ENCODE peak calls at places on chromosomes 11 and 22, in eight cellular contexts. One of them, this sample, is unnamed.

GRCh38 chr22:48091656-48092223 is 1329.3 kb downstream of the TBC1D22A start:
- DNase-seq in lung: no peak
- DNase-seq in heart left ventricle: no peak
- DNase-seq in mesenchymal stem cell: no peak
- DNase-seq in GM23248: no peak
- DNase-seq in iPS DF 6.9: no peak
- DNase-seq in aorta: no peak
- DNase-seq in testis: no peak
- DNase-seq in this sample: no peak

GRCh38 chr11:64967376-64967775 is 4.5 kb downstream of the MAJIN start:
- DNase-seq in lung: no peak
- DNase-seq in heart left ventricle: no peak
- DNase-seq in mesenchymal stem cell: no peak
- DNase-seq in GM23248: no peak
- DNase-seq in iPS DF 6.9: no peak
- DNase-seq in aorta: no peak
- DNase-seq in testis: no peak
- DNase-seq in this sample: no peak

GRCh38 chr11:71255323-71255722 is 2.9 kb upstream of the SHANK2 start:
- DNase-seq in lung: peak; percentile 71
- DNase-seq in heart left ventricle: no peak
- DNase-seq in mesenchymal stem cell: no peak
- DNase-seq in GM23248: no peak
- DNase-seq in iPS DF 6.9: no peak
- DNase-seq in aorta: no peak
- DNase-seq in testis: no peak
- DNase-seq in this sample: no peak

GRCh38 chr11:23311986-23312940 is 452.0 kb upstream of the CCDC179 start:
- DNase-seq in lung: no peak
- DNase-seq in heart left ventricle: no peak
- DNase-seq in mesenchymal stem cell: peak; percentile 79
- DNase-seq in GM23248: peak; percentile 38
- DNase-seq in iPS DF 6.9: peak; percentile 1
- DNase-seq in aorta: no peak
- DNase-seq in testis: no peak
- DNase-seq in this sample: no peak

GRCh38 chr11:62048101-62048500 is 75.7 kb upstream of the INCENP start:
- DNase-seq in lung: no peak
- DNase-seq in heart left ventricle: no peak
- DNase-seq in mesenchymal stem cell: no peak
- DNase-seq in GM23248: peak; percentile 34
- DNase-seq in iPS DF 6.9: no peak
- DNase-seq in aorta: no peak
- DNase-seq in testis: no peak
- DNase-seq in this sample: no peak

GRCh38 chr11:7892059-7892699 is 38.9 kb downstream of the OR10A6 start:
- DNase-seq in lung: no peak
- DNase-seq in heart left ventricle: no peak
- DNase-seq in mesenchymal stem cell: peak; percentile 25
- DNase-seq in GM23248: peak; percentile 85
- DNase-seq in iPS DF 6.9: no peak
- DNase-seq in aorta: no peak
- DNase-seq in testis: no peak
- DNase-seq in this sample: no peak

GRCh38 chr11:79503028-79503427 is 62.2 kb upstream of the TENM4 start:
- DNase-seq in lung: no peak
- DNase-seq in heart left ventricle: peak; percentile 68
- DNase-seq in mesenchymal stem cell: no peak
- DNase-seq in GM23248: peak; percentile 16
- DNase-seq in iPS DF 6.9: no peak
- DNase-seq in aorta: peak; percentile 66
- DNase-seq in testis: peak; percentile 54
- DNase-seq in this sample: no peak

GRCh38 chr11:47177229-47177845 is 658 bp upstream of the ARFGAP2 start:
- DNase-seq in lung: peak; percentile 78
- DNase-seq in heart left ventricle: peak; percentile 71
- DNase-seq in mesenchymal stem cell: peak; percentile 88
- DNase-seq in GM23248: peak; percentile 92
- DNase-seq in iPS DF 6.9: no peak
- DNase-seq in aorta: peak; percentile 74
- DNase-seq in testis: peak; percentile 85
- DNase-seq in this sample: peak; percentile 83

GRCh38 chr11:111737180-111737876 is 28.9 kb downstream of the PPP2R1B start:
- DNase-seq in lung: no peak
- DNase-seq in heart left ventricle: no peak
- DNase-seq in mesenchymal stem cell: no peak
- DNase-seq in GM23248: no peak
- DNase-seq in iPS DF 6.9: no peak
- DNase-seq in aorta: no peak
- DNase-seq in testis: no peak
- DNase-seq in this sample: no peak

GRCh38 chr11:7170431-7170830 is 81.3 kb upstream of the SYT9 start:
- DNase-seq in lung: no peak
- DNase-seq in heart left ventricle: no peak
- DNase-seq in mesenchymal stem cell: no peak
- DNase-seq in GM23248: no peak
- DNase-seq in iPS DF 6.9: no peak
- DNase-seq in aorta: no peak
- DNase-seq in testis: no peak
- DNase-seq in this sample: no peak

GRCh38 chr11:72609045-72609444 is 65.2 kb downstream of the PDE2A start:
- DNase-seq in lung: no peak
- DNase-seq in heart left ventricle: no peak
- DNase-seq in mesenchymal stem cell: peak; percentile 32
- DNase-seq in GM23248: peak; percentile 64
- DNase-seq in iPS DF 6.9: no peak
- DNase-seq in aorta: no peak
- DNase-seq in testis: no peak
- DNase-seq in this sample: no peak

DNA sequence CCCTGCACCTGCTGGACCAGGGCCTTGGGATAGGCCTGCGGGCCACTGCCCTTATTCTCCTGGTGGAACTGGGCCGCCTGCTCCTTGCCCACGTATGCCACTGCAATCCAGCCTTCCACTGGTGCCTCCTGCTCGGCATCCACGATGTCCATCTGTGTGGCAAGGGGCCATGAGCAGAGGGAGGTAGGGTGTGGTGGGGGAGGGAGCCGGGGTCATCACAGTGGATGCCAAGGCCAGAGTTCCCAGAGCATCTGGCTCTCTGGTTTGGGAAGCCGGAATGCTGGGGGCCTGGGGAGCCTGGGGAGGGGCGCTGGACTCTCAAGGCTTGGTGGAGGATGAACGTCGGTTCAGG is 627 bp downstream of the RNF215 start:
- DNase-seq in lung: no peak
- DNase-seq in heart left ventricle: no peak
- DNase-seq in mesenchymal stem cell: no peak
- DNase-seq in GM23248: peak; percentile 20
- DNase-seq in iPS DF 6.9: no peak
- DNase-seq in aorta: peak; percentile 54
- DNase-seq in testis: no peak
- DNase-seq in this sample: peak; percentile 32
- H3K27ac ChIP-seq in lung: peak overlapping the region; percentile 81
- H3K27ac ChIP-seq in heart left ventricle: peak overlapping the region; percentile 71
- H3K27ac ChIP-seq in mesenchymal stem cell: no peak overlapping the region
- H3K27ac ChIP-seq in GM23248: peak overlapping the region; percentile 34
- H3K27ac ChIP-seq in iPS DF 6.9: no peak overlapping the region
- H3K27ac ChIP-seq in aorta: no peak overlapping the region
- H3K27ac ChIP-seq in testis: no peak overlapping the region
- H3K27ac ChIP-seq in this sample: no peak overlapping the region

DNA sequence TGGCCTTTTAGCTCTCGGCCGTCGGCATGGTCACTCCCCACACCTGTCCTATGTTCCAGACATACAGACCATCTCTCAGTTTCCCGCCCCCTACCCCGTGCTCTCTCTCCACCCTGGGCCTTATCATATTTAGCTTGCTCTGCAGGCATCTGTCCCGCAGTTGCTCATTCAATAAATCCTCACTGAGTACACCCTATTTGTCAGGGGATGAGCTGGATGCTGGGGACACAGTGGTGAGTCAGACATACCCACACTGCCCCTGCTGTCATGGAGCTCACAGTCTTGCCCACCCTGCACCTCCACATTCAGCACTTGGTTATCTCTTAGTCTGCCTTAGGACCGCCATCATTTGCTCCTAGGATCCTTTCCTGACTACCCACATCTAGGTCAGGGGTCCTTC is 313.8 kb downstream of the LARGE1 start:
- DNase-seq in lung: no peak
- DNase-seq in heart left ventricle: no peak
- DNase-seq in mesenchymal stem cell: no peak
- DNase-seq in GM23248: no peak
- DNase-seq in iPS DF 6.9: no peak
- DNase-seq in aorta: no peak
- DNase-seq in testis: no peak
- DNase-seq in this sample: no peak
- H3K27me3 ChIP-seq in lung: no peaks in the 10 kb centered on the region
- H3K27me3 ChIP-seq in heart left ventricle: no peaks in the 10 kb centered on the region
- H3K27me3 ChIP-seq in mesenchymal stem cell: no peaks in the 10 kb centered on the region
- H3K27me3 ChIP-seq in GM23248: no peaks in the 10 kb centered on the region
- H3K27me3 ChIP-seq in iPS DF 6.9: no peaks in the 10 kb centered on the region
- H3K27me3 ChIP-seq in aorta: no peaks in the 10 kb centered on the region
- H3K27me3 ChIP-seq in testis: no peaks in the 10 kb centered on the region
- H3K27me3 ChIP-seq in this sample: no peaks in the 10 kb centered on the region

GRCh38 chr22:24894220-24894975 is 52.1 kb downstream of the LHFPL7 start:
- DNase-seq in lung: peak; percentile 92
- DNase-seq in heart left ventricle: peak; percentile 85
- DNase-seq in mesenchymal stem cell: peak; percentile 93
- DNase-seq in GM23248: peak; percentile 96
- DNase-seq in iPS DF 6.9: no peak
- DNase-seq in aorta: peak; percentile 91
- DNase-seq in testis: peak; percentile 63
- DNase-seq in this sample: peak; percentile 92
- H3K27ac ChIP-seq in lung: peak overlapping the region; percentile 89
- H3K27ac ChIP-seq in heart left ventricle: peak overlapping the region; percentile 86
- H3K27ac ChIP-seq in mesenchymal stem cell: no peak overlapping the region
- H3K27ac ChIP-seq in GM23248: peak overlapping the region; percentile 62
- H3K27ac ChIP-seq in iPS DF 6.9: no peak overlapping the region
- H3K27ac ChIP-seq in aorta: no peak overlapping the region
- H3K27ac ChIP-seq in testis: no peak overlapping the region
- H3K27ac ChIP-seq in this sample: peak overlapping the region; percentile 85

DNA sequence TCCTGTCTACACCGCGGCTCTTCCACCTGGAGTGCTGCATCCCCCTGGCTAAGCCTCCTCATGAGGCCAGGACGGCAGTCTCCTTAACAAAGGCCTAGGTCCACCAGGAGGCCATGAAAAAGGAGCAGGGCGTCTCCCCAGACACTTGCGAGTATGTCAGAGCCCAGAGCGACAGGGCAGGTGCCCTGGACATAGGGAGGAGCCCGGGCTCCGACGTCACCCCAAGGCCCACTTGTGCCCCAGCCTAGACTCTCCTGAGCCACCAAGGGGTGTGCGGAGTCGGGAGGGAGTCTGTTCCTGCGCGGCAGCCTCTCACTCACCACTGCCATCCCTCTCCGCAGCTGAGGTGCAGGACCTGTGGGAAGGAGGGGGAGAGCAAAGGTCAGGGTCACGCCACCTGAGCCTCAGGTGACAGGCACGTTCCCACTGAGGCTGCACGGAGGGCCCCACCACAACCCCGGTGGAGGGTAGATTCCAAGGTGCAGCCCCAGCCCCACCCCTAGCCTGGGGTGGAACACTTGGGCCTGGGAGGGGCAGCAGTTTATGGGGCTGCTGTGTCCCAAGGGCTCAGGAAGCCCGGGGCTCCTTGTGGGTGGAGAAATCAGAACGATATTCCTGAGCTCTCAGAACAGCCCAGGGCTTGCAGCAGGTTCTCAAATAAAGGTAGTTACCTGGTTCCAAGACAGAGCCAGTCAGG is 10.6 kb downstream of the PRODH start:
- DNase-seq in lung: no peak
- DNase-seq in heart left ventricle: no peak
- DNase-seq in mesenchymal stem cell: no peak
- DNase-seq in GM23248: no peak
- DNase-seq in iPS DF 6.9: no peak
- DNase-seq in aorta: no peak
- DNase-seq in testis: no peak
- DNase-seq in this sample: no peak
- H3K27me3 ChIP-seq in lung: no peaks in the 10 kb centered on the region
- H3K27me3 ChIP-seq in heart left ventricle: no peaks in the 10 kb centered on the region
- H3K27me3 ChIP-seq in mesenchymal stem cell: no peaks in the 10 kb centered on the region
- H3K27me3 ChIP-seq in GM23248: no peaks in the 10 kb centered on the region
- H3K27me3 ChIP-seq in iPS DF 6.9: no peaks in the 10 kb centered on the region
- H3K27me3 ChIP-seq in aorta: no peaks in the 10 kb centered on the region
- H3K27me3 ChIP-seq in testis: no peaks in the 10 kb centered on the region
- H3K27me3 ChIP-seq in this sample: no peaks in the 10 kb centered on the region

GRCh38 chr11:279966-280761 is 2.0 kb downstream of the NLRP6 start:
- DNase-seq in lung: no peak
- DNase-seq in heart left ventricle: peak; percentile 71
- DNase-seq in mesenchymal stem cell: no peak
- DNase-seq in GM23248: peak; percentile 64
- DNase-seq in iPS DF 6.9: no peak
- DNase-seq in aorta: peak; percentile 60
- DNase-seq in testis: no peak
- DNase-seq in this sample: no peak

GRCh38 chr11:278001-278951 is at the start of gene NLRP6:
- DNase-seq in lung: no peak
- DNase-seq in heart left ventricle: peak; percentile 35
- DNase-seq in mesenchymal stem cell: no peak
- DNase-seq in GM23248: no peak
- DNase-seq in iPS DF 6.9: no peak
- DNase-seq in aorta: no peak
- DNase-seq in testis: no peak
- DNase-seq in this sample: no peak

GRCh38 chr11:281486-282161 is 3.4 kb downstream of the NLRP6 start:
- DNase-seq in lung: no peak
- DNase-seq in heart left ventricle: no peak
- DNase-seq in mesenchymal stem cell: no peak
- DNase-seq in GM23248: no peak
- DNase-seq in iPS DF 6.9: no peak
- DNase-seq in aorta: no peak
- DNase-seq in testis: peak; percentile 13
- DNase-seq in this sample: peak; percentile 2

GRCh38 chr11:280762-281485 is 2.7 kb downstream of the NLRP6 start:
- DNase-seq in lung: no peak
- DNase-seq in heart left ventricle: peak; percentile 66
- DNase-seq in mesenchymal stem cell: no peak
- DNase-seq in GM23248: peak; percentile 20
- DNase-seq in iPS DF 6.9: no peak
- DNase-seq in aorta: no peak
- DNase-seq in testis: peak; percentile 12
- DNase-seq in this sample: no peak

GRCh38 chr11:279040-279965 is 1.1 kb downstream of the NLRP6 start:
- DNase-seq in lung: no peak
- DNase-seq in heart left ventricle: peak; percentile 63
- DNase-seq in mesenchymal stem cell: no peak
- DNase-seq in GM23248: no peak
- DNase-seq in iPS DF 6.9: no peak
- DNase-seq in aorta: peak; percentile 53
- DNase-seq in testis: no peak
- DNase-seq in this sample: no peak
- H3K27ac ChIP-seq in lung: no peak overlapping the region
- H3K27ac ChIP-seq in heart left ventricle: no peak overlapping the region
- H3K27ac ChIP-seq in mesenchymal stem cell: no peak overlapping the region
- H3K27ac ChIP-seq in GM23248: no peak overlapping the region
- H3K27ac ChIP-seq in iPS DF 6.9: no peak overlapping the region
- H3K27ac ChIP-seq in aorta: no peak overlapping the region
- H3K27ac ChIP-seq in testis: no peak overlapping the region
- H3K27ac ChIP-seq in this sample: no peak overlapping the region

GRCh38 chr11:116412118-116412889 is 360.5 kb downstream of the BUD13 start:
- DNase-seq in lung: no peak
- DNase-seq in heart left ventricle: no peak
- DNase-seq in mesenchymal stem cell: no peak
- DNase-seq in GM23248: no peak
- DNase-seq in iPS DF 6.9: no peak
- DNase-seq in aorta: no peak
- DNase-seq in testis: no peak
- DNase-seq in this sample: no peak
- H3K27me3 ChIP-seq in lung: no peaks in the 10 kb centered on the region
- H3K27me3 ChIP-seq in heart left ventricle: no peaks in the 10 kb centered on the region
- H3K27me3 ChIP-seq in mesenchymal stem cell: peaks cover 13% of the 10 kb centered on the region
- H3K27me3 ChIP-seq in GM23248: no peaks in the 10 kb centered on the region
- H3K27me3 ChIP-seq in iPS DF 6.9: no peaks in the 10 kb centered on the region
- H3K27me3 ChIP-seq in aorta: no peaks in the 10 kb centered on the region
- H3K27me3 ChIP-seq in testis: no peaks in the 10 kb centered on the region
- H3K27me3 ChIP-seq in this sample: no peaks in the 10 kb centered on the region